ENCODE peak calls at places on chromosomes 4 and X, in eight cellular contexts. U is K562, B is IMR-90, L is SK-N-SH, J is HepG2, P is H1, R is A549, A is GM12878. X is an unnamed sample.

GRCh38 chr4:140374130-140374477 is 658 bp downstream of the SCOC start:
- DNase-seq in U (no peak), B (no peak), L (no peak), J (peak), P (no peak), R (no peak), A (no peak), X (no peak)

GRCh38 chr4:93687304-93687703 is 141.2 kb upstream of the ATOH1 start:
- DNase-seq in U (no peak), B (no peak), L (no peak), J (no peak), P (no peak), R (no peak), A (no peak), X (no peak)

GRCh38 chr4:124641715-124642380 is 70.7 kb downstream of the ANKRD50 start:
- DNase-seq in U (no peak), B (peak), L (no peak), J (no peak), P (no peak), R (peak), A (no peak), X (no peak)

GRCh38 chr4:6802626-6803025 is 20.1 kb downstream of the KIAA0232 start:
- DNase-seq in U (no peak), B (no peak), L (no peak), J (no peak), P (no peak), R (no peak), A (no peak), X (no peak)

GRCh38 chr4:46594658-46595057 is 204.7 kb upstream of the GABRA2 start:
- DNase-seq in U (no peak), B (no peak), L (no peak), J (no peak), P (no peak), R (no peak), A (no peak), X (no peak)

GRCh38 chr4:46329118-46329976 is 60.6 kb downstream of the GABRA2 start:
- DNase-seq in U (no peak), B (peak), L (peak), J (peak), P (peak), R (peak), A (no peak), X (peak)

GRCh38 chrX:129634541-129634940 is 20.2 kb downstream of the APLN start:
- DNase-seq in U (no peak), B (no peak), L (peak), J (no peak), P (no peak), R (no peak), A (no peak), X (peak)

GRCh38 chr4:46258436-46258835 is 131.5 kb downstream of the GABRA2 start:
- DNase-seq in U (no peak), B (no peak), L (no peak), J (no peak), P (no peak), R (no peak), A (no peak), X (no peak)

GRCh38 chr4:76377922-76378321 is 43.0 kb downstream of the CCDC158 start:
- DNase-seq in U (peak), B (peak), L (peak), J (peak), P (peak), R (peak), A (no peak), X (peak)

GRCh38 chr4:4216668-4217067 is 10.1 kb downstream of the OTOP1 start:
- DNase-seq in U (no peak), B (peak), L (no peak), J (no peak), P (no peak), R (no peak), A (no peak), X (peak)

GRCh38 chrX:120736989-120737388 is 107.1 kb upstream of the C1GALT1C1 start:
- DNase-seq in U (no peak), B (peak), L (no peak), J (no peak), P (no peak), R (peak), A (no peak), X (no peak)

GRCh38 chr4:147326581-147326980 is 154.3 kb upstream of the EDNRA start:
- DNase-seq in U (no peak), B (peak), L (no peak), J (no peak), P (no peak), R (no peak), A (no peak), X (no peak)

GRCh38 chr4:13176603-13177190 is 307.4 kb downstream of the RAB28 start:
- DNase-seq in U (no peak), B (no peak), L (peak), J (no peak), P (no peak), R (no peak), A (no peak), X (no peak)

GRCh38 chr4:110840221-110840654 is 217.4 kb upstream of the PITX2 start:
- DNase-seq in U (no peak), B (peak), L (no peak), J (no peak), P (no peak), R (no peak), A (no peak), X (no peak)

GRCh38 chr4:1255151-1255550 is 6.2 kb upstream of the CTBP1 start:
- DNase-seq in U (no peak), B (no peak), L (no peak), J (no peak), P (no peak), R (no peak), A (no peak), X (no peak)

GRCh38 chr4:122099896-122100295 is 52.2 kb upstream of the BLTP1 start:
- DNase-seq in U (no peak), B (peak), L (no peak), J (no peak), P (no peak), R (no peak), A (no peak), X (no peak)

GRCh38 chrX:11913001-11913400 is 155.0 kb downstream of the MSL3 start:
- DNase-seq in U (no peak), B (no peak), L (no peak), J (no peak), P (no peak), R (no peak), A (no peak), X (no peak)

GRCh38 chrX:11908371-11908770 is 150.3 kb downstream of the MSL3 start:
- DNase-seq in U (peak), B (no peak), L (peak), J (peak), P (no peak), R (peak), A (peak), X (peak)
- TF ChIP-seq USF2 in U (no peak), B (peak), L (no peak), J (no peak), P (no peak), R (no peak), A (no peak), X (peak)

GRCh38 chr4:39044947-39045734 is 12.9 kb upstream of the TMEM156 start:
- DNase-seq in U (peak), B (no peak), L (peak), J (no peak), P (peak), R (peak), A (no peak), X (peak)
- TF ChIP-seq USF2 in U (no peak), B (no peak), L (no peak), J (no peak), P (no peak), R (no peak), A (no peak), X (no peak)

GRCh38 chrX:20248592-20249192 is 18.0 kb downstream of the RPS6KA3 start:
- DNase-seq in U (no peak), B (no peak), L (no peak), J (no peak), P (no peak), R (no peak), A (no peak), X (no peak)

GRCh38 chrX:20240201-20240600 is 26.5 kb downstream of the RPS6KA3 start:
- DNase-seq in U (no peak), B (no peak), L (no peak), J (no peak), P (no peak), R (no peak), A (no peak), X (no peak)

DNA sequence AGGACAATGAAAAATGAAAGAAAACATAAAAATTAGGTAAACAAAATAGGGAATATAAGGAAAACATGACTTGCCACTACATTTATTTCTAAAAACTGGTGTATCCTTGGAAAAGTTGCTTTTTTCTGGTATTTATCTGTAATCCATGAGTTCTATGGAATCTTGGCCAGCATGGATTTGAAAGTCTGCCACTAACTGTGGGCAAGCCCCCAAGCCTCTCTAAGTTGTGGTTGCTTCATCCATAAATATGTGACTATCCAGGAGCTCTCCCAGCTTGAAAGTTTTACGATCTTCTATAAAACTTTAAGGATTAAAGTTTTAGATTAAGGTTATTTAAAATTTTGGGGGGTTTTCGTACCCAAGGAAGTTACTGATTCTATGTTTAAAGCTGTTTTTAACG is 21.8 kb downstream of the RPS6KA3 start:
- DNase-seq in U (no peak), B (peak), L (no peak), J (no peak), P (no peak), R (no peak), A (no peak), X (no peak)
- TF ChIP-seq USF2 in U (no peak), B (no peak), L (no peak), J (no peak), P (no peak), R (no peak), A (no peak), X (no peak)

DNA sequence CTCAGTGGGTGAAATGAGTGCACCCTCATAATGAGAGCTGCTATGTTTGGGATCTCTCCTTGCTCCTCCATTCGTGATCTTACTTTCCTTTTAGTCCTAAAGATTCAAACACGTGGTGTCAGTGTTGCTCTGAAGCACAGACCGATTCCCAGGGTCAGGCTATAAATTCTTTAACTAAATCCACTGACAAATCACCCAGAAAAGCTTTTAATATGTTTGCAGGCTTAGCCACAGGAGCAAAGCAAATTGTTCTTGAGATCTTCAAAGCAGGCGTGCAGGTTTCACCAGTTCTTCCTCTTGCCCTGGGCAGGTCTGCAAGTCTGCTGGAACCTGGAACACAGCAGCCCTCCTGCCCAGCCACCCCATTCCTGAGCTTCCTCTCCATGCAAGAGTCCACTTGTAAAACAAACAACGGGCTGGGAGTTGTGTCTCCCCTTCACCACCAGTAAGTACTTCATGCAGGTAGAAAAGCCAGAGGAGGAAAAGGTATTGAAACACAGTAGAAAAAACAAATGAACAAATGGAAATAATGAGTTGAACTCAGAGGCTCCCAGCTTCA is 70.1 kb upstream of the ENPP6 start:
- DNase-seq in U (no peak), B (peak), L (no peak), J (peak), P (no peak), R (no peak), A (no peak), X (no peak)
- TF ChIP-seq USF2 in U (no peak), B (no peak), L (no peak), J (no peak), P (no peak), R (no peak), A (no peak), X (no peak)

DNA sequence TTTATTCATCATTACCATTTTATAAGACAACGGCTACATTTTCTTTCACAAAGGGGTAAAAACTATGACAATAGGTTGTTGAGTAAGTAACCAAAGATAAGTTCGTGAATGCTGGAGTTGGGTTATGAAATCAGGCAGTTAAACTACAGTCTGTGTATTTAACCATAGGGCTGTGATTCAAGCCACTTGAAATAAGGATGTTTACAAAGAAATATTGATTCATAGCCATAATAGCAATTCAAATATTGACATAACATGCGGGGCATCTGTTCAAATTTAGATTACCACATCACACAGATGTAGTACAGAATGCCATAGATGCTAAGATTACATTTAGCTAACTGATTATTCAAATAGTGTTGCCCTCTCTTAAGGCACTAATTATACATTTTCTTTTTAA is 364.1 kb downstream of the FSTL5 start:
- DNase-seq in U (no peak), B (peak), L (no peak), J (peak), P (no peak), R (peak), A (no peak), X (no peak)
- TF ChIP-seq USF2 in U (no peak), B (no peak), L (no peak), J (no peak), P (no peak), R (no peak), A (no peak), X (no peak)

GRCh38 chrX:8688776-8689175 is 43.2 kb downstream of the ANOS1 start:
- DNase-seq in U (no peak), B (no peak), L (no peak), J (no peak), P (peak), R (no peak), A (no peak), X (peak)
- TF ChIP-seq USF2 in U (no peak), B (no peak), L (no peak), J (no peak), P (no peak), R (no peak), A (no peak), X (no peak)

GRCh38 chrX:57329008-57329407 is 42.5 kb downstream of the FAAH2 start:
- DNase-seq in U (peak), B (no peak), L (no peak), J (peak), P (peak), R (peak), A (no peak), X (no peak)
- TF ChIP-seq USF2 in U (no peak), B (no peak), L (no peak), J (no peak), P (no peak), R (no peak), A (no peak), X (no peak)

GRCh38 chr4:152072001-152072485 is 311.2 kb upstream of the GATB start:
- DNase-seq in U (no peak), B (peak), L (no peak), J (no peak), P (no peak), R (no peak), A (no peak), X (no peak)
- TF ChIP-seq USF2 in U (no peak), B (no peak), L (no peak), J (no peak), P (no peak), R (no peak), A (no peak), X (no peak)

DNA sequence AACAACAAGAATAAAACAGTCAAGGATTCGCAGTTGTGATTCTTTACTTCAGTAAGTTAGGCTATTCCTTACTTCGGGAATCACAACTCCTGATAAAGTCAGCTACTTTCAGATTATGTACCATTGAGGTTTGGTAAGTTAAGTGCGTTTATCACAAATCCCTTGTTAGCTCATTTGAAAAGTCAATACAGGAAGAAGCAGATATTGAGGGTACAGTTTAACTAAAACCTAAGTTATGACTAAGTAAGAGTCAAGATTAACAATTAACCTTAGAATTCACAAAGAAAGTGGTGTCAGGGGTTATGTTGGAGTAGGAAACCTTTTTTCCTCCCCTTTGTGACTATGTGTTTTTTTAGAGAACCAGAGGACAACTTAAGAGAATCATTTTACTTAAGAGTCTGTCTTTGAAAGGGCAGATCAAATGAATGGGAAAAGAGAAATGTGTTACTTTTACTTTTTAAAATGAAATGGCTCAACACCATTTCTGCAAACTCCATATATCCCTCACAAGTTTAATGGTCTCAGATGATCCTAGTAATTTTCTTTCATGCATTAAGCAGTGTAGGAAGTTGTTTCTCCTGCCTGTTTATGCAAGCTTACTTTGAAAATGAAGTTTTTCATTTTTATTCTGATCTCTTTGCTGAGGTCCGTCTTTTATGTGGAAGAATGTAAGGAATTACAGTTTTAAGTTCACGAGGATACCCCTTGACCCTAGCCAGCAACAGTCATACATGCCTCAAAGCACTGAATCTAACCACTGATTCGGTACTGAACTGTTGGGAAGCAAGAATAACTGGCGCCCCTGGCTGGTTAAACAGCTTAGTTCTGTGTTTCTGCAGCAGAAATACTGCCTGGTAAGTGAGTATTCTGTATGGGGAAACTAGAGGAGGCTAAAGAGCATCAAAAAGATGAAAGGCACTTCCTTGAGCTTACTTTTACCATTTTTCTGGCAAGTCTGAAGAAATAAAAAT is 211.7 kb downstream of the SLC4A4 start:
- DNase-seq in U (no peak), B (peak), L (no peak), J (no peak), P (no peak), R (peak), A (no peak), X (peak)
- TF ChIP-seq USF2 in U (no peak), B (no peak), L (no peak), J (no peak), P (no peak), R (no peak), A (no peak), X (no peak)

DNA sequence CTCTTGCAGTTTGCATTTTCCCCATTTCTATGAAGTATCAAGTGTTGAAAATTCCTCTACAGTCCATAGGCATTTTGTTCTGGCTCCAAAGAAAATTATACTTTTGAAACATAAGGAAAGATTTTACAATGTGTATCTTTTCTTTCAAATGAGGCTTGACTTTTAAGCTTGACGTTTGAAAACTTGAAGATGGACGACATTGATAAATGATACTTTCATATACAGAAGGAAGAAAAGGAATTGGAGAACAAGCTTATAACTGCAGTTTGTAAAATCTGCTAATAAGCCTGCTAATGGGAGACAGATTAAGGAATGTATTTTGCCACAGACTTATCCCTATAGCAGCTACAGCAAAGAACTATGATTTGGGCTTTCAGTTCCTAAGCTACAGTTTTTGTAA is 83.0 kb upstream of the FAT1 start:
- DNase-seq in U (no peak), B (no peak), L (no peak), J (no peak), P (no peak), R (no peak), A (no peak), X (no peak)
- TF ChIP-seq USF2 in U (no peak), B (no peak), L (no peak), J (no peak), P (no peak), R (no peak), A (no peak), X (no peak)

X was measured in WTC11.